ENCODE peak calls at places on chromosomes 12 and 14, in nine cellular contexts. Z, H, X, B, W, L, T, Q and C are unnamed samples. For H3K4me1, the result is how much of the 10 kb centered on the place peaks cover.

GRCh38 chr14:105773584-105773983 is 247.2 kb downstream of the TMEM121 start:
- DNase-seq in Q (no peak), H (no peak), B (no peak), W (no peak), X (no peak), L (no peak), T (no peak), Z (no peak), C (no peak)

GRCh38 chr14:51774209-51774608 is 86.2 kb upstream of the GNG2 start:
- DNase-seq in Q (no peak), B (no peak), X (no peak), L (no peak), T (no peak), Z (no peak), W (no peak), H (no peak), C (no peak)

GRCh38 chr12:25830456-25830855 is 128.0 kb upstream of the RASSF8 start:
- DNase-seq in X (no peak), T (no peak), B (no peak), Q (no peak), Z (no peak), H (no peak), L (no peak), W (no peak), C (no peak)

GRCh38 chr12:57772429-57773322 is at the start of gene EEF1AKMT3:
- DNase-seq in L (peak), W (peak), B (peak), X (peak), Q (peak), Z (no peak), H (no peak), T (peak), C (peak)

GRCh38 chr14:100192250-100192671 is 32.8 kb upstream of the DEGS2 start:
- DNase-seq in B (no peak), H (no peak), T (no peak), L (peak), Z (no peak), Q (no peak), W (no peak), X (peak), C (no peak)

GRCh38 chr12:56160160-56160763 is 2.1 kb downstream of the MYL6 start:
- DNase-seq in T (peak), B (no peak), X (no peak), H (no peak), Q (no peak), L (no peak), Z (no peak), W (no peak), C (no peak)

GRCh38 chr12:28443337-28443736 is 253.1 kb downstream of the CCDC91 start:
- DNase-seq in B (no peak), H (no peak), Q (no peak), T (no peak), L (no peak), W (no peak), X (no peak), Z (no peak), C (no peak)

GRCh38 chr12:64066052-64066451 is 156.0 kb downstream of the KICS2 start:
- DNase-seq in Q (no peak), L (no peak), B (no peak), T (no peak), H (no peak), W (peak), X (no peak), Z (no peak), C (no peak)

GRCh38 chr14:23068792-23069412 is 11.6 kb upstream of the CDH24 start:
- DNase-seq in H (peak), Z (peak), T (peak), B (peak), Q (peak), X (peak), W (peak), L (peak), C (peak)

GRCh38 chr12:83823386-83824045 is 1089.1 kb downstream of the SLC6A15 start:
- DNase-seq in H (no peak), B (peak), T (no peak), Z (peak), W (peak), X (peak), L (no peak), Q (peak), C (no peak)

GRCh38 chr12:108826115-108826806 is 31.1 kb downstream of the SSH1 start:
- DNase-seq in B (peak), Q (peak), Z (no peak), L (peak), W (no peak), H (no peak), X (peak), T (no peak), C (peak)

GRCh38 chr12:27899151-27899661 is 73.3 kb downstream of the PTHLH start:
- DNase-seq in X (no peak), Z (no peak), T (no peak), B (no peak), Q (no peak), W (peak), H (no peak), L (no peak), C (no peak)

GRCh38 chr12:89225808-89226368 is 126.4 kb downstream of the DUSP6 start:
- DNase-seq in X (peak), B (no peak), H (no peak), T (no peak), Q (no peak), W (no peak), Z (peak), L (no peak), C (peak)

GRCh38 chr14:28759658-28760313 is 6.8 kb upstream of the FOXG1 start:
- DNase-seq in W (no peak), T (no peak), Q (no peak), X (no peak), H (no peak), B (no peak), L (no peak), Z (no peak), C (no peak)

GRCh38 chr12:124786065-124786964 is 77.3 kb downstream of the SCARB1 start:
- DNase-seq in Z (no peak), T (no peak), L (peak), Q (peak), B (no peak), X (peak), W (no peak), H (no peak), C (peak)

GRCh38 chr12:27970981-27971489 is 1.5 kb downstream of the PTHLH start:
- DNase-seq in H (no peak), B (no peak), T (no peak), Z (no peak), Q (peak), X (no peak), L (no peak), W (no peak), C (no peak)

GRCh38 chr12:67545298-67545697 is 103.2 kb upstream of the DYRK2 start:
- DNase-seq in B (no peak), L (no peak), W (no peak), Q (peak), T (no peak), Z (no peak), H (no peak), X (no peak), C (no peak)

GRCh38 chr12:50573271-50573670 is 68.5 kb downstream of the DIP2B start:
- DNase-seq in T (no peak), Z (no peak), X (no peak), L (no peak), B (no peak), Q (no peak), W (no peak), H (no peak), C (no peak)

GRCh38 chr14:60643443-60644402 is 5.6 kb downstream of the SIX1 start:
- DNase-seq in T (no peak), Q (no peak), B (no peak), H (no peak), L (no peak), Z (no peak), W (peak), X (no peak), C (peak)

GRCh38 chr12:608413-608812 is 54.8 kb downstream of the NINJ2 start:
- DNase-seq in W (no peak), L (peak), T (no peak), Q (no peak), H (no peak), B (no peak), Z (no peak), X (no peak), C (no peak)

GRCh38 chr12:604956-605355 is 58.3 kb downstream of the NINJ2 start:
- DNase-seq in H (no peak), X (no peak), B (no peak), T (no peak), Q (no peak), L (peak), Z (no peak), W (no peak), C (no peak)

GRCh38 chr12:612293-612692 is 51.0 kb downstream of the NINJ2 start:
- DNase-seq in Z (no peak), W (no peak), B (no peak), Q (no peak), T (no peak), H (no peak), X (no peak), L (no peak), C (no peak)

GRCh38 chr12:607541-608001 is 55.7 kb downstream of the NINJ2 start:
- DNase-seq in Q (no peak), X (no peak), B (no peak), L (peak), Z (peak), W (no peak), T (no peak), H (no peak), C (no peak)

DNA sequence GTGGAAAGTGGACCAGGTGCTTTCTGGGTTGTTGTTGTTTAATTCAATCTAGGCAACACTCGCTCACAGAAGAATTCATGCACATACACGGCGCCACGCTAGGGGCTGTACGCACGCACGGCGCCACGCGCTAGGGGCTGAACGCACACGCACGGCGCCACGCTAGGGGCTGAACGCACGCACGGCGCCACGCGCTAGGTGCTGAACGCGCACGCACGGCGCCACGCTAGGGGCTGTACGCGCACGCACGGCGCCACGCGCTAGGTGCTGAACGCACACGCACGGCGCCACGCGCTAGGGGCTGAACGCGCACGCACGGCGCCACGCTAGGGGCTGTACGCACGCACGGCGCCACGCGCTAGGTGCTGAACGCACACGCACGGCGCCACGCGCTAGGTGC is 54.3 kb downstream of the NINJ2 start:
- DNase-seq in H (no peak), Z (no peak), B (no peak), L (peak), T (no peak), W (no peak), Q (no peak), X (no peak), C (no peak)
- H3K4me1 ChIP-seq in H (under half), Z (under half), B (under half), L (under half), T (under half), W (half or more), Q (under half), X (under half), C (under half)

DNA sequence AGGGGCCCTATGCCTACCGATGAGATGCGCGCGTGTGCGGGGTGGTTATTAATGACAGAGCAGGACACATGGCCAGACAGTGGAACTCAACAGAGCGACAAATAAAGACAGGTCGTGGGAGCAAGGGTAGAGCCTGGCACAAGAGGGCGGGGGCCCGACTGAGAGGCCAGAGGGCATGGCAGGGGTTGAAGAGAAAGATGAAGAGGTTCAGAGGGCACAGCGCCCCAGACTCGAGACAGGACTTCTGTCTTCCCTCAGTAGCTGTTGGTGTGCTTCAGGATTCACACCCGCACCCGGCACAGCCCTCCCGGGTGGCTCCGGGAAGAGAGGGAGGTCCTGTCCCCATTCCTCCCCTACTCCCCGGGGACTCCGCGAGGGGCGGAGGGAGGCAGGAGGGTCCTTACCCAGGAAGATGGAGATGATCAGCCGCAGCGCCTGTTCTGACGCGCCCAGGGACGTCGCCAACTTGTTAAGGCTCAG is 366 bp downstream of the LPCAT3 start:
- DNase-seq in T (no peak), Z (no peak), W (no peak), B (peak), Q (peak), H (no peak), L (no peak), X (peak), C (no peak)
- H3K4me3 ChIP-seq in T (peak), Z (peak), W (peak), B (peak), Q (peak), H (peak), L (peak), X (peak), C (peak)

DNA sequence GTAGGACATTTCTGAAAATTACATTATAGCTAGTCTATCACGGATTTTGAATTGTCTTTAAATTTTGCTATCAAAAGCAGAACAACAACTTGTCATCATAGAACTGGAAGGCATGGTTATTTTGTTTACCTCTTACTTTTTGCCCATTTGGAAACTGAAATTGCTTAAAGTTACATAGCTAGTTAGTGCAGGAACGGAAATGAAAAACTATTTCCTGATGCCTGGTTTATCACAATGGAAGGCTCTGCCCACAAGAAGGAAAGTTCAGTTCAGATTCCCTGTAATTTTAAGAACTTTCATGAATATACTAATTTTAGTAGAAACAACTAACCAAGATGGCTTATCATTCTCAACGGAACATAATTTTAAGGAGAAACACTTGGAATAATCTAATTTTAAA is 427.7 kb downstream of the RAD51B start:
- DNase-seq in B (no peak), T (no peak), H (no peak), X (no peak), Q (no peak), Z (no peak), L (no peak), W (no peak), C (no peak)
- H3K4me1 ChIP-seq in B (under half), T (under half), H (under half), X (under half), Q (under half), Z (half or more), L (half or more), W (half or more), C (half or more)

GRCh38 chr12:132909030-132909368 is 21.6 kb upstream of the CHFR start:
- DNase-seq in Q (no peak), Z (no peak), W (no peak), T (no peak), H (no peak), X (no peak), L (no peak), B (no peak), C (no peak)
- H3K4me3 ChIP-seq in Q (peak), Z (peak), W (no peak), T (peak), H (peak), X (peak), L (peak), B (peak), C (peak)

GRCh38 chr12:105259226-105259625 is 23.3 kb upstream of the APPL2 start:
- DNase-seq in H (no peak), T (no peak), L (no peak), B (no peak), Q (no peak), X (no peak), W (no peak), Z (no peak), C (no peak)

GRCh38 chr12:105256011-105256410 is 20.0 kb upstream of the APPL2 start:
- DNase-seq in Q (no peak), T (no peak), X (no peak), L (no peak), Z (no peak), B (no peak), W (no peak), H (no peak), C (no peak)

GRCh38 chr12:105257321-105257728 is 21.4 kb upstream of the APPL2 start:
- DNase-seq in W (no peak), T (no peak), B (no peak), Z (no peak), H (no peak), Q (no peak), L (no peak), X (no peak), C (no peak)

GRCh38 chr12:105253882-105254513 is 18.0 kb upstream of the APPL2 start:
- DNase-seq in Q (no peak), Z (no peak), B (no peak), L (no peak), T (no peak), W (peak), H (no peak), X (no peak), C (no peak)

GRCh38 chr12:105256921-105257320 is 20.9 kb upstream of the APPL2 start:
- DNase-seq in X (no peak), T (no peak), H (no peak), B (no peak), L (no peak), Z (no peak), W (no peak), Q (no peak), C (no peak)
- H3K4me1 ChIP-seq in X (under half), T (under half), H (under half), B (under half), L (half or more), Z (under half), W (under half), Q (under half), C (under half)

DNA sequence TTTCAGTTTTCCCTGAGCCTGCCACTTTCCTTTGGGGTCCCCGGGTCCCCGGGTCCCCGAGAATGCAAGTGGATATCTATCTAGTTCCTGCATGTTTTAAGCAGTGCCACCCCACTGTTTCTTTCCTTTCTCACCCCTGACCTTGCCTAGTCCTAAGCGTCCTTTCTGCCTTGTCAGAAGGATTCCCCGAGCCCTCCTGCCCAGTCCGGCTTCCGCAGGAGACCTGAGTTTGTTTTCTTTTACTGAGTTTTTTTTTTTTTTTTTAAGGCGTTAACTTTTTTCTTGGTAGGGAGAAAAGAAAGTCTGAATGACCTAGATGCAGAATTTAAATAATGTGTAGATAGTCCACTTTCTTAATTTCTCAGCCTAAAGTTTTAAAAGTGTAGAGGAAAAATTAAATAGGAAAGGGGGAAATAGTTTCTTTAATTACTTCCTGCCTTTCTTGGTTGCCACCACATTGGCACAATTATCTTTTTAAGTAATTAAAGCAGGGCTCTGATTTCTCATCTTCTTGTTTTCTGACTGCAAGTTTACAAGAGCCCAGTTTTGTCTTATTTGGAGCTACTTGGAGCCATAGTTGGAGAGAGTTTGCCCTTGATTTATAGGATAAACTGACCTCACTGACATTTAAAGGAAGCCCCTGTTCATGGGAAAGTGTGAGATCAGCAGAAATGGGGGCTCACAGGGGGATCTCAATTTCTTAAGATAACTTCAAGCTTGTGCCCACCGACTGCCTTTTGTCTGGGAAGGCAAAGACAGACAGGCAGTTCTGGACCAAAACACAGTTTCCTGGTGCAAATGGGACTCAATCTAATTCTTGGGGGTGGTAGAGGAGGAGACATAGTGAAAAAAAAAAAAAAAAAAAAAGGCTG is 2.9 kb downstream of the PAX9 start:
- DNase-seq in L (no peak), W (no peak), B (no peak), H (no peak), Z (no peak), Q (no peak), X (no peak), T (no peak), C (no peak)
- H3K4me3 ChIP-seq in L (peak), W (no peak), B (no peak), H (no peak), Z (no peak), Q (no peak), X (no peak), T (no peak), C (no peak)